ENCODE peak calls at places on chromosomes 12 and 14, in eight cellular contexts. R is sigmoid colon, P is cerebellar cortex, Z is AG08395, Y is renal cortical epithelial cell, H is fibroblast of the aortic adventitia, W is lower leg skin, A is mesendoderm. C is an unnamed sample.

GRCh38 chr14:100899841-100900771 is 3.4 kb downstream of the RTL1 start:
- DNase-seq in Y (no peak), Z (no peak), H (no peak), R (peak), P (no peak), A (peak), W (no peak), C (no peak)

GRCh38 chr14:89379006-89379405 is 38.0 kb downstream of the FOXN3 start:
- DNase-seq in H (no peak), W (no peak), A (no peak), P (no peak), Y (no peak), Z (no peak), R (no peak), C (no peak)

GRCh38 chr14:20413785-20414117 is 450 bp upstream of the TEP1 start:
- DNase-seq in R (no peak), P (peak), W (no peak), H (no peak), Z (no peak), Y (peak), A (peak), C (no peak)

GRCh38 chr12:118271199-118271598 is 101.5 kb downstream of the TAOK3 start:
- DNase-seq in H (no peak), Z (no peak), Y (no peak), R (no peak), A (no peak), W (no peak), P (no peak), C (no peak)

GRCh38 chr12:54383041-54383609 is 1.4 kb downstream of the ZNF385A start:
- DNase-seq in R (no peak), A (peak), Z (peak), Y (peak), H (peak), P (no peak), W (no peak), C (peak)

GRCh38 chr14:37594916-37595808 is at the start of the genes FOXA1 and TTC6:
- DNase-seq in R (no peak), H (peak), A (peak), W (no peak), Z (peak), P (no peak), Y (no peak), C (no peak)

GRCh38 chr14:102442241-102443211 is 67.0 kb downstream of the ANKRD9 start:
- DNase-seq in Z (no peak), P (peak), R (no peak), A (no peak), Y (no peak), W (no peak), H (no peak), C (no peak)

GRCh38 chr12:78473136-78473535 is 391.4 kb upstream of the SYT1 start:
- DNase-seq in Z (no peak), W (no peak), A (no peak), Y (peak), R (no peak), H (peak), P (peak), C (no peak)

GRCh38 chr12:121240484-121241202 is 30.7 kb downstream of the P2RX4 start:
- DNase-seq in W (peak), P (no peak), R (peak), A (peak), H (peak), Z (peak), Y (no peak), C (no peak)

GRCh38 chr12:75720807-75721206 is 209.4 kb upstream of the KRR1 start:
- DNase-seq in Y (no peak), Z (no peak), A (peak), R (no peak), P (peak), H (peak), W (peak), C (no peak)